ENCODE peak calls at places on chromosome 21, in five cellular contexts. One of them, this sample, is unnamed.

GRCh38 chr21:26982767-26983166 is 15.9 kb upstream of the ADAMTS5 start:
- DNase-seq in body of pancreas: no peak
- DNase-seq in brain microvascular endothelial cell: no peak
- DNase-seq in mucosa of descending colon: no peak
- DNase-seq in fibroblast of pulmonary artery: no peak
- DNase-seq in this sample: no peak

GRCh38 chr21:25717491-25718139 is 17.1 kb downstream of the ATP5PF start:
- DNase-seq in mucosa of descending colon: no peak
- DNase-seq in brain microvascular endothelial cell: peak; percentile 51
- DNase-seq in fibroblast of pulmonary artery: peak; percentile 71
- DNase-seq in body of pancreas: no peak
- DNase-seq in this sample: no peak

GRCh38 chr21:46605759-46606426 is 1.0 kb upstream of the S100B start:
- DNase-seq in mucosa of descending colon: peak; percentile 47
- DNase-seq in body of pancreas: peak; percentile 65
- DNase-seq in fibroblast of pulmonary artery: no peak
- DNase-seq in brain microvascular endothelial cell: no peak
- DNase-seq in this sample: no peak

GRCh38 chr21:39518055-39518844 is 66.5 kb downstream of the SH3BGR start:
- DNase-seq in fibroblast of pulmonary artery: peak; percentile 53
- DNase-seq in brain microvascular endothelial cell: peak; percentile 10
- DNase-seq in mucosa of descending colon: peak; percentile 53
- DNase-seq in body of pancreas: peak; percentile 78
- DNase-seq in this sample: no peak

GRCh38 chr21:27722095-27722494 is 755.2 kb upstream of the ADAMTS5 start:
- DNase-seq in body of pancreas: no peak
- DNase-seq in mucosa of descending colon: no peak
- DNase-seq in fibroblast of pulmonary artery: no peak
- DNase-seq in brain microvascular endothelial cell: no peak
- DNase-seq in this sample: no peak

GRCh38 chr21:16084776-16085364 is 355.1 kb downstream of the USP25 start:
- DNase-seq in brain microvascular endothelial cell: peak; percentile 28
- DNase-seq in fibroblast of pulmonary artery: no peak
- DNase-seq in body of pancreas: peak; percentile 14
- DNase-seq in mucosa of descending colon: no peak
- DNase-seq in this sample: no peak

GRCh38 chr21:43923391-43923790 is 58.4 kb downstream of the AGPAT3 start:
- DNase-seq in mucosa of descending colon: no peak
- DNase-seq in brain microvascular endothelial cell: no peak
- DNase-seq in body of pancreas: peak; percentile 25
- DNase-seq in fibroblast of pulmonary artery: no peak
- DNase-seq in this sample: no peak

GRCh38 chr21:31326478-31327247 is 17.4 kb downstream of the TIAM1 start:
- DNase-seq in fibroblast of pulmonary artery: peak; percentile 35
- DNase-seq in mucosa of descending colon: no peak
- DNase-seq in body of pancreas: peak; percentile 8
- DNase-seq in brain microvascular endothelial cell: no peak
- DNase-seq in this sample: no peak

GRCh38 chr21:15841856-15842564 is 112.2 kb downstream of the USP25 start:
- DNase-seq in fibroblast of pulmonary artery: peak; percentile 80
- DNase-seq in body of pancreas: no peak
- DNase-seq in brain microvascular endothelial cell: peak; percentile 56
- DNase-seq in mucosa of descending colon: no peak
- DNase-seq in this sample: no peak

GRCh38 chr21:27802816-27803475 is 836.1 kb upstream of the ADAMTS5 start:
- DNase-seq in mucosa of descending colon: peak; percentile 75
- DNase-seq in body of pancreas: peak; percentile 21
- DNase-seq in brain microvascular endothelial cell: peak; percentile 40
- DNase-seq in fibroblast of pulmonary artery: peak; percentile 51
- DNase-seq in this sample: no peak

GRCh38 chr21:34923202-34923601 is 125.9 kb downstream of the RUNX1 start:
- DNase-seq in fibroblast of pulmonary artery: no peak
- DNase-seq in brain microvascular endothelial cell: no peak
- DNase-seq in body of pancreas: no peak
- DNase-seq in mucosa of descending colon: no peak
- DNase-seq in this sample: no peak

GRCh38 chr21:34276711-34277425 is 86.9 kb upstream of the KCNE2 start:
- DNase-seq in fibroblast of pulmonary artery: no peak
- DNase-seq in body of pancreas: no peak
- DNase-seq in brain microvascular endothelial cell: no peak
- DNase-seq in mucosa of descending colon: no peak
- DNase-seq in this sample: no peak

GRCh38 chr21:25640671-25641292 is 1.7 kb downstream of the JAM2 start:
- DNase-seq in mucosa of descending colon: no peak
- DNase-seq in body of pancreas: no peak
- DNase-seq in fibroblast of pulmonary artery: no peak
- DNase-seq in brain microvascular endothelial cell: no peak
- DNase-seq in this sample: no peak

GRCh38 chr21:28230559-28230958 is 762.1 kb downstream of the LTN1 start:
- DNase-seq in fibroblast of pulmonary artery: peak; percentile 62
- DNase-seq in brain microvascular endothelial cell: no peak
- DNase-seq in mucosa of descending colon: no peak
- DNase-seq in body of pancreas: no peak
- DNase-seq in this sample: no peak

GRCh38 chr21:34642211-34643075 is 26.4 kb upstream of the CLIC6 start:
- DNase-seq in mucosa of descending colon: no peak
- DNase-seq in body of pancreas: no peak
- DNase-seq in fibroblast of pulmonary artery: peak; percentile 11
- DNase-seq in brain microvascular endothelial cell: peak; percentile 77
- DNase-seq in this sample: no peak

GRCh38 chr21:35294231-35294898 is 245.3 kb upstream of the RUNX1 start:
- DNase-seq in mucosa of descending colon: peak; percentile 80
- DNase-seq in body of pancreas: peak; percentile 74
- DNase-seq in brain microvascular endothelial cell: no peak
- DNase-seq in fibroblast of pulmonary artery: peak; percentile 36
- DNase-seq in this sample: no peak

GRCh38 chr21:37370152-37371040 is 3.8 kb downstream of the DYRK1A start:
- DNase-seq in body of pancreas: no peak
- DNase-seq in brain microvascular endothelial cell: no peak
- DNase-seq in mucosa of descending colon: no peak
- DNase-seq in fibroblast of pulmonary artery: peak; percentile 79
- DNase-seq in this sample: no peak

GRCh38 chr21:36235058-36235582 is 78.5 kb downstream of the DOP1B start:
- DNase-seq in mucosa of descending colon: no peak
- DNase-seq in fibroblast of pulmonary artery: peak; percentile 6
- DNase-seq in brain microvascular endothelial cell: no peak
- DNase-seq in body of pancreas: peak; percentile 9
- DNase-seq in this sample: no peak

GRCh38 chr21:39180429-39181019 is 2.7 kb downstream of the PSMG1 start:
- DNase-seq in mucosa of descending colon: no peak
- DNase-seq in fibroblast of pulmonary artery: no peak
- DNase-seq in brain microvascular endothelial cell: no peak
- DNase-seq in body of pancreas: no peak
- DNase-seq in this sample: no peak

GRCh38 chr21:29295066-29295650 is 3.6 kb upstream of the BACH1 start:
- DNase-seq in body of pancreas: no peak
- DNase-seq in fibroblast of pulmonary artery: no peak
- DNase-seq in mucosa of descending colon: peak; percentile 25
- DNase-seq in brain microvascular endothelial cell: no peak
- DNase-seq in this sample: no peak

GRCh38 chr21:29002442-29003144 is 9.9 kb upstream of the LTN1 start:
- DNase-seq in brain microvascular endothelial cell: peak; percentile 94
- DNase-seq in body of pancreas: peak; percentile 96
- DNase-seq in fibroblast of pulmonary artery: peak; percentile 98
- DNase-seq in mucosa of descending colon: peak; percentile 94
- DNase-seq in this sample: peak; percentile 80

GRCh38 chr21:35540950-35541632 is 492.0 kb upstream of the RUNX1 start:
- DNase-seq in fibroblast of pulmonary artery: no peak
- DNase-seq in mucosa of descending colon: no peak
- DNase-seq in brain microvascular endothelial cell: no peak
- DNase-seq in body of pancreas: no peak
- DNase-seq in this sample: no peak

GRCh38 chr21:26842300-26842699 is 2.9 kb downstream of the ADAMTS1 start:
- DNase-seq in fibroblast of pulmonary artery: peak; percentile 69
- DNase-seq in brain microvascular endothelial cell: peak; percentile 25
- DNase-seq in body of pancreas: no peak
- DNase-seq in mucosa of descending colon: no peak
- DNase-seq in this sample: no peak

GRCh38 chr21:46308431-46308830 is 15.2 kb downstream of the C21orf58 start:
- DNase-seq in brain microvascular endothelial cell: no peak
- DNase-seq in mucosa of descending colon: no peak
- DNase-seq in body of pancreas: no peak
- DNase-seq in fibroblast of pulmonary artery: no peak
- DNase-seq in this sample: no peak

GRCh38 chr21:24188511-24188910 is 1418.8 kb downstream of the MRPL39 start:
- DNase-seq in mucosa of descending colon: no peak
- DNase-seq in fibroblast of pulmonary artery: no peak
- DNase-seq in brain microvascular endothelial cell: no peak
- DNase-seq in body of pancreas: no peak
- DNase-seq in this sample: no peak

GRCh38 chr21:19913995-19914394 is 1084.2 kb upstream of the NCAM2 start:
- DNase-seq in body of pancreas: no peak
- DNase-seq in mucosa of descending colon: no peak
- DNase-seq in brain microvascular endothelial cell: no peak
- DNase-seq in fibroblast of pulmonary artery: no peak
- DNase-seq in this sample: no peak

GRCh38 chr21:15788847-15789548 is 59.2 kb downstream of the USP25 start:
- DNase-seq in brain microvascular endothelial cell: no peak
- DNase-seq in fibroblast of pulmonary artery: peak; percentile 77
- DNase-seq in body of pancreas: no peak
- DNase-seq in mucosa of descending colon: no peak
- DNase-seq in this sample: no peak

GRCh38 chr21:32459972-32460371 is 47.5 kb downstream of the EVA1C start:
- DNase-seq in body of pancreas: no peak
- DNase-seq in fibroblast of pulmonary artery: peak; percentile 53
- DNase-seq in brain microvascular endothelial cell: no peak
- DNase-seq in mucosa of descending colon: no peak
- DNase-seq in this sample: no peak

GRCh38 chr21:32455548-32455947 is 43.0 kb downstream of the EVA1C start:
- DNase-seq in fibroblast of pulmonary artery: no peak
- DNase-seq in body of pancreas: no peak
- DNase-seq in mucosa of descending colon: no peak
- DNase-seq in brain microvascular endothelial cell: no peak
- DNase-seq in this sample: no peak

GRCh38 chr21:32456497-32456918 is 44.0 kb downstream of the EVA1C start:
- DNase-seq in mucosa of descending colon: no peak
- DNase-seq in fibroblast of pulmonary artery: peak; percentile 84
- DNase-seq in brain microvascular endothelial cell: peak; percentile 52
- DNase-seq in body of pancreas: peak; percentile 20
- DNase-seq in this sample: no peak

GRCh38 chr21:32457962-32458361 is 45.5 kb downstream of the EVA1C start:
- DNase-seq in brain microvascular endothelial cell: no peak
- DNase-seq in fibroblast of pulmonary artery: no peak
- DNase-seq in body of pancreas: no peak
- DNase-seq in mucosa of descending colon: no peak
- DNase-seq in this sample: no peak

GRCh38 chr21:32457360-32457840 is 44.9 kb downstream of the EVA1C start:
- DNase-seq in fibroblast of pulmonary artery: peak; percentile 51
- DNase-seq in mucosa of descending colon: peak; percentile 80
- DNase-seq in body of pancreas: peak; percentile 69
- DNase-seq in brain microvascular endothelial cell: no peak
- DNase-seq in this sample: no peak
- TF ChIP-seq CTCF in fibroblast of pulmonary artery: peak; percentile 20
- TF ChIP-seq CTCF in mucosa of descending colon: no peak
- TF ChIP-seq CTCF in body of pancreas: peak; percentile 22
- TF ChIP-seq CTCF in brain microvascular endothelial cell: peak; percentile 22
- TF ChIP-seq CTCF in this sample: no peak

GRCh38 chr21:14403681-14404318 is 20.9 kb upstream of the HSPA13 start:
- DNase-seq in fibroblast of pulmonary artery: peak; percentile 64
- DNase-seq in mucosa of descending colon: peak; percentile 15
- DNase-seq in brain microvascular endothelial cell: peak; percentile 31
- DNase-seq in body of pancreas: no peak
- DNase-seq in this sample: no peak
- TF ChIP-seq CTCF in fibroblast of pulmonary artery: peak; percentile 63
- TF ChIP-seq CTCF in mucosa of descending colon: no peak
- TF ChIP-seq CTCF in brain microvascular endothelial cell: peak; percentile 52
- TF ChIP-seq CTCF in body of pancreas: peak; percentile 59
- TF ChIP-seq CTCF in this sample: peak; percentile 43

GRCh38 chr21:18369115-18369514 is 34.5 kb downstream of the TMPRSS15 start:
- DNase-seq in body of pancreas: no peak
- DNase-seq in brain microvascular endothelial cell: no peak
- DNase-seq in fibroblast of pulmonary artery: peak; percentile 2
- DNase-seq in mucosa of descending colon: peak; percentile 22
- DNase-seq in this sample: no peak
- TF ChIP-seq CTCF in body of pancreas: peak; percentile 23
- TF ChIP-seq CTCF in brain microvascular endothelial cell: peak; percentile 53
- TF ChIP-seq CTCF in fibroblast of pulmonary artery: no peak
- TF ChIP-seq CTCF in mucosa of descending colon: no peak
- TF ChIP-seq CTCF in this sample: peak; percentile 22

GRCh38 chr21:32599146-32599925 is 12.8 kb downstream of the CFAP298 start:
- DNase-seq in body of pancreas: no peak
- DNase-seq in fibroblast of pulmonary artery: no peak
- DNase-seq in mucosa of descending colon: no peak
- DNase-seq in brain microvascular endothelial cell: no peak
- DNase-seq in this sample: no peak
- TF ChIP-seq CTCF in body of pancreas: no peak
- TF ChIP-seq CTCF in fibroblast of pulmonary artery: no peak
- TF ChIP-seq CTCF in mucosa of descending colon: no peak
- TF ChIP-seq CTCF in brain microvascular endothelial cell: no peak
- TF ChIP-seq CTCF in this sample: no peak

GRCh38 chr21:45248893-45249381 is 38.8 kb downstream of the POFUT2 start:
- DNase-seq in body of pancreas: no peak
- DNase-seq in mucosa of descending colon: no peak
- DNase-seq in brain microvascular endothelial cell: no peak
- DNase-seq in fibroblast of pulmonary artery: peak; percentile 36
- DNase-seq in this sample: peak; percentile 33
- TF ChIP-seq CTCF in body of pancreas: no peak
- TF ChIP-seq CTCF in mucosa of descending colon: no peak
- TF ChIP-seq CTCF in brain microvascular endothelial cell: peak; percentile 22
- TF ChIP-seq CTCF in fibroblast of pulmonary artery: no peak
- TF ChIP-seq CTCF in this sample: no peak

DNA sequence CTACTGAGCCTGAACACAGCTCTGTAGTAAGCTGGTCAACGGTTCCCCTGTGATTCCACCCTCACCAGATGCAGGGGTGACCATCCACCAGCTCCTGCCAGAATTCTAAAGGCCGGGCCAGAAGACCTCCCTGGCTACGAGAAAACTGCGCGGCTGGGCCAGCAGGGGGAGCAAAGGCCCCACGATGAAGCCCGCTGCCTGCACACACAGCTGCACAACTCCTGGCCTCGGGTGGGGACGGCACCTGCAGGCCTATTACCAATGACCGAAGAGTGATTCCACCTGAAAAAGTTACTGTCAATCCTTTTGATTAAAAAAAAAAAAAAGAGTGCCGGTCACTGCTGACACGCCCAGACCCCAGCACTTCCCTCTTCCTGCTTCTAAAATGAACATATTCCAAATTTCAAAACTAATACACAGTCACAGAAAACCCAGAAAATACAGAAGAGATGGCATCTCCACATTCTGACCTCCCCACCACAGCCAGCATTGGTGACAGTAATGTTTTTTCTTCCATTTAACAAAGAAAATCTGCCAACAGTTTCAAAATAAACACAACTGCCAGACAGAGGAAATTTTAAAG is 49.8 kb upstream of the RIPK4 start:
- DNase-seq in body of pancreas: peak; percentile 70
- DNase-seq in mucosa of descending colon: peak; percentile 71
- DNase-seq in fibroblast of pulmonary artery: peak; percentile 63
- DNase-seq in brain microvascular endothelial cell: peak; percentile 36
- DNase-seq in this sample: peak; percentile 68
- TF ChIP-seq CTCF in body of pancreas: peak; percentile 80
- TF ChIP-seq CTCF in mucosa of descending colon: peak; percentile 70
- TF ChIP-seq CTCF in fibroblast of pulmonary artery: peak; percentile 81
- TF ChIP-seq CTCF in brain microvascular endothelial cell: peak; percentile 95
- TF ChIP-seq CTCF in this sample: peak; percentile 75

DNA sequence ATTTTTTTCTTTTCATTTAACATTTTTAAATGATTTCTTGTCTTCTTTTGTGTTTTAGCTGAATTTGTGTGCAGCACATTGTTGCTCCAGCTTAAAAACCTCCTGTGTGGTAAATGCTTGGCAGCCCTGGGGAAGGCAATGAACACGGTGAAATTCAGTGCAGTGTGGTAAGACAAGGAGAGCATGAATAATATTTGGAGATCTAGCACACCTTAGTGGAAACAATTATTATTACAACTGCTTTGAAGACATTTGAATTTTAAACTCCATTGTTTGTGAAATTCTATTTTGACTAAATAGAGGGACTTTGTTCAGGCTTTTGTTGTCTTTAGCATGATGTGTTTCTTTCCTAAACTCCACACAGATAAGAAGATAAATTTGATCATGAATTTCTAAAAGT is 242.6 kb upstream of the CXADR start:
- DNase-seq in body of pancreas: peak; percentile 24
- DNase-seq in mucosa of descending colon: peak; percentile 5
- DNase-seq in fibroblast of pulmonary artery: peak; percentile 73
- DNase-seq in brain microvascular endothelial cell: peak; percentile 29
- DNase-seq in this sample: no peak
- TF ChIP-seq CTCF in body of pancreas: peak; percentile 53
- TF ChIP-seq CTCF in mucosa of descending colon: no peak
- TF ChIP-seq CTCF in fibroblast of pulmonary artery: peak; percentile 39
- TF ChIP-seq CTCF in brain microvascular endothelial cell: peak; percentile 42
- TF ChIP-seq CTCF in this sample: peak; percentile 73